ENCODE peak calls at places on chromosomes 3 and 15, in eight cellular contexts. Y is Peyer's patch, Q is stomach, D is breast epithelium, B is IMR-90, G is heart left ventricle, J is K562, V is ovary. F is an unnamed sample.
A peak's percentile ranks its signal among the peaks of the same experiment; 100 is the strongest.

GRCh38 chr15:70474682-70475438 is 288.5 kb downstream of the UACA start:
- DNase-seq in Y (peak; percentile 52), Q (peak; percentile 93), D (peak; percentile 94), B (peak; percentile 96), G (peak; percentile 45), J (no peak), V (no peak), F (no peak)

GRCh38 chr15:26179906-26180305 is 316.8 kb upstream of the ATP10A start:
- DNase-seq in Y (no peak), Q (no peak), D (no peak), B (no peak), G (no peak), J (no peak), V (no peak), F (no peak)

GRCh38 chr3:131582438-131582837 is 79.7 kb upstream of the MRPL3 start:
- DNase-seq in Y (no peak), Q (no peak), D (no peak), B (no peak), G (no peak), J (peak; percentile 65), V (no peak), F (no peak)

GRCh38 chr15:25188051-25188450 is 233.3 kb downstream of the SNRPN start:
- DNase-seq in Y (no peak), Q (no peak), D (no peak), B (no peak), G (peak; percentile 13), J (no peak), V (no peak), F (no peak)

GRCh38 chr15:84598993-84599392 is 1.8 kb upstream of the ZSCAN2 start:
- DNase-seq in Y (no peak), Q (peak; percentile 37), D (no peak), B (peak; percentile 66), G (peak; percentile 42), J (peak; percentile 75), V (peak; percentile 37), F (no peak)

GRCh38 chr15:65930134-65930533 is 60.8 kb downstream of the RAB11A start:
- DNase-seq in Y (no peak), Q (no peak), D (no peak), B (no peak), G (no peak), J (no peak), V (no peak), F (no peak)

GRCh38 chr15:45645026-45645980 is 10.5 kb downstream of the SQOR start:
- DNase-seq in Y (no peak), Q (no peak), D (no peak), B (peak; percentile 86), G (no peak), J (no peak), V (no peak), F (no peak)

GRCh38 chr3:11021611-11022011 is 29.1 kb downstream of the SLC6A1 start:
- DNase-seq in Y (no peak), Q (no peak), D (no peak), B (no peak), G (no peak), J (no peak), V (no peak), F (no peak)

GRCh38 chr15:81108427-81108826 is 25.6 kb upstream of the CFAP161 start:
- DNase-seq in Y (no peak), Q (no peak), D (no peak), B (no peak), G (no peak), J (peak; percentile 59), V (no peak), F (no peak)

GRCh38 chr3:112638327-112639020 is 2.5 kb downstream of the CCDC80 start:
- DNase-seq in Y (no peak), Q (no peak), D (no peak), B (no peak), G (peak; percentile 45), J (no peak), V (no peak), F (no peak)

DNA sequence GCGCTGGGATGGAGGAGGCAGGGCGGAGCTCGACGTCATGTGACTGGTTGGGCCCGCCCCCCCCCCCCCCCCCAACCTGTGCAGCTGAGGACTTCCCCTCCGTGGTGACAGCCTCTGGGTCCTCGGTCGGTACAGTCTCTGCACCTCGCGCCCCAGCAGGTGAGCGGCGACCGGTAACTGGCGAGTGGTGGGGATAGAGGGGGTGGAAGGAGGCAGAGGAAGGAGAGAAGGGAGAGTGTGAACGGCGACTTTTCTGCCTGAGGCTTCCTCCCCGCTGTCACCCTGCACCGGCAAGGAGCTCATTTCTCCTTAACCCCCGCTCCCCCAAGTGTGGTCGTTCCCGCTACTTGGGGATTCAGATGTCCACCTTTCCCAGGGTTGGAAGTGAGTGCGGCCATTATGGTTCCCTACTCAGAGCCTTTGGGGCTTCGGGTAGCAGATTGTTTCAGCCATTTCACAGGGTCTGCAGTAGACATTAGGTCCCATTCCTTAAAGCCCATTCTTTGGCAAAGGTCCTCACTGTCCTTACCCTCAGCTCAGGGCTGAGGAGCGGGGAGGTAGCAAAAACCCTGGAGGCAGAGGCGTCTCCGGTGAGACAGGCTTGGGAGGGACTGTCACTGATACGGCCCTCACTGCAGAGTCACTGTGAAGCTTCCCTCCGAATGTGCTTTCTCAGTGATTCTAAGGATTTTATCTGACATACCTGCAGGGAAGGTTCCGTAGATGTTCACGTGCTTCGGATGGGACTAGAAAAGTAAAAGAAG is at the start of gene ATP6V1A:
- DNase-seq in Y (peak; percentile 92), Q (peak; percentile 74), D (no peak), B (no peak), G (peak; percentile 76), J (peak; percentile 75), V (peak; percentile 76), F (peak; percentile 38)
- TF ChIP-seq POLR2A in Y (peak; percentile 54), Q (no peak), D (no peak), B (no peak), G (no peak), J (peak; percentile 65), V (no peak), F (no peak)

GRCh38 chr3:188274249-188274915 is 120.4 kb downstream of the LPP start:
- DNase-seq in Y (no peak), Q (no peak), D (no peak), B (peak; percentile 60), G (no peak), J (no peak), V (no peak), F (no peak)
- H3K27ac ChIP-seq in Y (no peak overlapping the region), Q (peak overlapping the region; percentile 94), D (peak overlapping the region; percentile 69), B (peak overlapping the region; percentile 78), G (peak overlapping the region; percentile 56), J (no peak overlapping the region), V (no peak overlapping the region), F (peak overlapping the region; percentile 88)

DNA sequence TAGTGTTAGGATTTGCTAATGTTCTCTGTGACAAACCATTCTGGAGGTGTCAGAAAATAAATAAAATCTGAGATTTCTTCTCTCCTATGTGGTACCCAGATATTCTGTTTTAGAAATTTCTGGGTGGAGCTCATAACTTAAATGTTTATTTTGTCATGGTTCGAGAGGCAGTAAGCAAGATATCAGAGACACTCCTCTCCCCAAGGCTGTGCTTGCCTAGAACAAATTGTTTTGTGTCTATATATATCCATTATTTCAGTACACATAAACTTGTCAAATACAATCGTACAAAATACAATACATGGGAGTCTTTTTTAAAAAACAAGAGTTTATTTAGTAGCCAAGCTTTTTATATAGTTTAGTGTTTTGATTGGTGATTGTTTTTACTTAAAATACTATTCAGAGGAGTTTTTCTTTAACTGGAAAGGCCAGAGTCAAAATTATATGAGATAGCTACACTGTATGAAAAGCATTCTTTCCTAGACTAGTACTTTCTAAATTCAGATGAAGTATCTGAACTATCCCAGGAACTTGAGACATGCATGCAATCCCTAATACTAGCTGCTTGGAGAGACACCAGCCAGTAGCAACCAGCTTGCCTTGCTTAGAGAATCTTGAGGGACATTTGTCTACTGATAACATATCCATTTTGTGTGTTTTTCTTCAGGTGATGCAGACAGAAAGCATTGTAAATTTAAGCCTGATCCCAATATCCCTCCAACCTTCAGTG is 4.7 kb downstream of the EXOG start:
- DNase-seq in Y (no peak), Q (no peak), D (no peak), B (no peak), G (no peak), J (no peak), V (no peak), F (no peak)
- H3K36me3 ChIP-seq in Y (peaks cover 15% of the 10 kb centered on the region), Q (peaks cover 59% of the 10 kb centered on the region), D (no peaks in the 10 kb centered on the region), B (peaks cover 18% of the 10 kb centered on the region), G (peaks cover 9% of the 10 kb centered on the region), J (peaks cover 27% of the 10 kb centered on the region), V (no peaks in the 10 kb centered on the region), F (peaks cover 54% of the 10 kb centered on the region)

GRCh38 chr15:96347181-96348111 is 16.9 kb downstream of the NR2F2 start:
- DNase-seq in Y (peak; percentile 47), Q (no peak), D (no peak), B (no peak), G (no peak), J (no peak), V (peak; percentile 79), F (no peak)
- TF ChIP-seq POLR2A in Y (no peak), Q (no peak), D (no peak), B (no peak), G (no peak), J (no peak), V (no peak), F (peak; percentile 20)

DNA sequence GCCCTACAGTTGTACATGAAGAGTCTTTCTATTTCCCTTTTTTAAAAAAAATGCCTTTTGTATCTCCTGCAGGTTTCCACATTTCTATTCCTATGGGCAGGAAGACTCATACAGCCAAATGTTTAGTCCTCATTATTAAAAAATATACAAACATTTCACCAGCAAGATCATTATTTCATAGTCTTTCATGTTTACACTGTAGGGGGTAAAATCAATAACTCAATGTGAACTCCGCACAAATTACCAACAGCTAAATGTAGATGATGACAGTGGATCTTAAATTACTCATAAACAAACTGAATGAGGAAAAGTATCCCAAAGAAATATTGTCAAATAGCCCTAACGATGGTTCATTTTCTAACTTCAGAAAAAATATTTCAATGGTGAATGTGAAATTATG is 99.5 kb downstream of the MAGI1 start:
- DNase-seq in Y (no peak), Q (no peak), D (no peak), B (no peak), G (no peak), J (no peak), V (no peak), F (no peak)
- H3K27ac ChIP-seq in Y (no peak overlapping the region), Q (no peak overlapping the region), D (no peak overlapping the region), B (no peak overlapping the region), G (no peak overlapping the region), J (no peak overlapping the region), V (no peak overlapping the region), F (no peak overlapping the region)